ENCODE peak calls at places on chromosomes 5 and 9, in seven cellular contexts. G, M, O, R, U, N and Z are unnamed samples.

GRCh38 chr9:133913571-133914369 is 78.4 kb downstream of the VAV2 start:
- DNase-seq in G (no peak), M (no peak), U (no peak), N (no peak), O (no peak), R (no peak), Z (no peak)

GRCh38 chr5:171863928-171864327 is 78.3 kb downstream of the SMIM23 start:
- DNase-seq in M (peak; percentile 56), G (no peak), O (peak; percentile 78), R (no peak), U (no peak), N (peak; percentile 23), Z (no peak)

GRCh38 chr9:69516353-69517322 is 155.5 kb downstream of the APBA1 start:
- DNase-seq in N (no peak), R (no peak), U (no peak), O (no peak), M (no peak), G (no peak), Z (no peak)

GRCh38 chr9:124356745-124357390 is 58.4 kb downstream of the PSMB7 start:
- DNase-seq in G (no peak), M (no peak), O (no peak), R (peak; percentile 46), U (no peak), N (no peak), Z (no peak)

GRCh38 chr9:74414325-74414724 is 82.8 kb upstream of the RORB start:
- DNase-seq in M (peak; percentile 35), U (no peak), N (no peak), R (no peak), O (no peak), G (no peak), Z (no peak)

GRCh38 chr5:167634432-167634831 is 657.0 kb upstream of the WWC1 start:
- DNase-seq in N (no peak), O (peak; percentile 42), G (no peak), M (peak; percentile 51), R (no peak), U (no peak), Z (no peak)

GRCh38 chr9:122347348-122348287 is 23.2 kb upstream of the PTGS1 start:
- DNase-seq in G (no peak), M (peak; percentile 50), U (no peak), O (peak; percentile 39), N (peak; percentile 30), R (peak; percentile 59), Z (no peak)

GRCh38 chr9:89046832-89047231 is 55.6 kb downstream of the S1PR3 start:
- DNase-seq in U (no peak), R (no peak), G (no peak), N (no peak), O (peak; percentile 59), M (no peak), Z (no peak)

GRCh38 chr9:15206949-15207696 is 99.9 kb downstream of the TTC39B start:
- DNase-seq in M (no peak), R (no peak), U (no peak), G (no peak), N (no peak), O (no peak), Z (peak; percentile 51)

GRCh38 chr9:96874947-96875459 is 20.7 kb upstream of the ZNF782 start:
- DNase-seq in R (peak; percentile 70), N (no peak), O (no peak), M (peak; percentile 99), U (peak; percentile 42), G (no peak), Z (no peak)

GRCh38 chr9:8649157-8649556 is 849.6 kb upstream of the DMAC1 start:
- DNase-seq in G (no peak), O (no peak), M (no peak), U (no peak), N (no peak), R (no peak), Z (peak; percentile 3)

GRCh38 chr9:108924436-108924835 is 9.5 kb downstream of the ELP1 start:
- DNase-seq in U (no peak), M (no peak), O (no peak), N (no peak), R (no peak), G (no peak), Z (no peak)

GRCh38 chr9:136055715-136056545 is 39.2 kb downstream of the NACC2 start:
- DNase-seq in G (no peak), R (no peak), N (no peak), U (no peak), O (no peak), M (no peak), Z (no peak)

GRCh38 chr5:157540707-157541451 is 34.7 kb downstream of the ADAM19 start:
- DNase-seq in G (no peak), N (no peak), U (peak; percentile 47), M (peak; percentile 18), O (peak; percentile 66), R (no peak), Z (no peak)